ENCODE peak calls at places on chromosomes 13 and 19, in six cellular contexts. B is K562, N is HL-60, M is endodermal cell, E is psoas muscle, Y is HCT116. D is an unnamed sample.

GRCh38 chr13:24725379-24725778 is 38.6 kb upstream of the RNF17 start:
- DNase-seq in Y (no peak), B (no peak), E (no peak), N (no peak), M (no peak), D (no peak)

GRCh38 chr13:24863748-24864540 is 100.0 kb downstream of the RNF17 start:
- DNase-seq in Y (no peak), M (peak; percentile 49), N (no peak), E (no peak), B (peak; percentile 16), D (no peak)

GRCh38 chr13:23992722-23993438 is 95.6 kb upstream of the C1QTNF9B start:
- DNase-seq in Y (no peak), E (no peak), M (peak; percentile 13), B (no peak), N (no peak), D (no peak)

GRCh38 chr13:23858586-23858985 is 30.6 kb downstream of the MIPEP start:
- DNase-seq in N (no peak), B (no peak), M (no peak), E (no peak), Y (no peak), D (no peak)

GRCh38 chr19:55088543-55089265 is 13.0 kb downstream of the EPS8L1 start:
- DNase-seq in N (no peak), B (peak; percentile 86), M (peak; percentile 98), E (peak; percentile 80), Y (no peak), D (peak; percentile 61)

GRCh38 chr13:99261040-99261439 is 2.9 kb upstream of the GPR18 start:
- DNase-seq in N (no peak), M (no peak), Y (no peak), E (no peak), B (no peak), D (no peak)

GRCh38 chr19:48551437-48552302 is at the start of gene SULT2B1:
- DNase-seq in E (no peak), N (no peak), B (no peak), M (no peak), Y (no peak), D (no peak)

GRCh38 chr19:310141-310651 is 19.0 kb upstream of the PLPP2 start:
- DNase-seq in N (no peak), M (no peak), B (no peak), Y (no peak), E (no peak), D (no peak)

GRCh38 chr13:40233731-40234195 is 432.7 kb downstream of the FOXO1 start:
- DNase-seq in Y (no peak), M (no peak), N (no peak), B (no peak), E (peak; percentile 58), D (no peak)

GRCh38 chr19:33291623-33292534 is 10.5 kb downstream of the CEBPA start:
- DNase-seq in Y (no peak), M (no peak), E (no peak), B (no peak), N (no peak), D (no peak)

GRCh38 chr13:79936368-79937136 is 404.4 kb downstream of the SPRY2 start:
- DNase-seq in Y (no peak), M (no peak), N (no peak), B (no peak), E (no peak), D (peak; percentile 58)

GRCh38 chr13:36323951-36324566 is 22.1 kb downstream of the SPART start:
- DNase-seq in E (no peak), B (no peak), M (peak; percentile 67), N (no peak), Y (no peak), D (no peak)

GRCh38 chr19:3459322-3459881 is 20.9 kb downstream of the SMIM24 start:
- DNase-seq in N (no peak), M (peak; percentile 90), Y (no peak), B (peak; percentile 54), E (peak; percentile 88), D (no peak)

GRCh38 chr13:42947925-42948324 is 44.1 kb downstream of the EPSTI1 start:
- DNase-seq in B (no peak), N (no peak), M (peak; percentile 44), E (no peak), Y (no peak), D (no peak)

GRCh38 chr19:32012206-32012605 is 333.2 kb upstream of the ZNF507 start:
- DNase-seq in Y (no peak), B (no peak), M (peak; percentile 49), E (no peak), N (no peak), D (no peak)

GRCh38 chr13:97028441-97029299 is 34.4 kb upstream of the OXGR1 start:
- DNase-seq in N (no peak), B (peak; percentile 39), M (peak; percentile 80), E (peak; percentile 48), Y (peak; percentile 42), D (no peak)

GRCh38 chr19:37551123-37551993 is 43.2 kb downstream of the ZNF571 start:
- DNase-seq in N (peak; percentile 60), Y (no peak), M (peak; percentile 50), E (no peak), B (peak; percentile 63), D (no peak)

GRCh38 chr19:3474015-3474414 is 6.3 kb downstream of the SMIM24 start:
- DNase-seq in B (no peak), Y (no peak), N (no peak), M (no peak), E (no peak), D (no peak)

GRCh38 chr13:72284791-72285190 is 417.8 kb upstream of the DACH1 start:
- DNase-seq in N (no peak), E (no peak), M (no peak), B (no peak), Y (no peak), D (no peak)

GRCh38 chr19:10112037-10112751 is 701 bp downstream of the P2RY11 start:
- DNase-seq in E (no peak), M (no peak), Y (no peak), B (no peak), N (no peak), D (no peak)

GRCh38 chr19:29372461-29372860 is 153.3 kb upstream of the VSTM2B start:
- DNase-seq in M (peak; percentile 33), B (no peak), N (no peak), Y (no peak), E (no peak), D (no peak)

GRCh38 chr13:61188057-61188456 is 227.6 kb downstream of the PCDH20 start:
- DNase-seq in Y (no peak), N (no peak), E (no peak), M (no peak), B (no peak), D (no peak)

GRCh38 chr19:54173951-54174817 is 1.2 kb upstream of the TMC4 start:
- DNase-seq in N (no peak), Y (no peak), B (no peak), E (no peak), M (no peak), D (no peak)

GRCh38 chr13:66312312-66313087 is 917.6 kb downstream of the PCDH9 start:
- DNase-seq in M (no peak), B (no peak), E (no peak), Y (no peak), N (no peak), D (no peak)

GRCh38 chr13:86447479-86447878 is 648.3 kb upstream of the SLITRK6 start:
- DNase-seq in E (no peak), M (no peak), B (no peak), N (no peak), Y (no peak), D (no peak)

GRCh38 chr19:49956113-49956491 is 4.9 kb downstream of the SIGLEC11 start:
- DNase-seq in E (no peak), N (no peak), B (no peak), Y (no peak), M (no peak), D (no peak)

GRCh38 chr19:5632657-5633056 is 9.8 kb downstream of the SAFB start:
- DNase-seq in Y (no peak), E (no peak), N (no peak), M (no peak), B (no peak), D (no peak)

GRCh38 chr19:5635427-5635826 is 12.5 kb downstream of the SAFB start:
- DNase-seq in M (no peak), N (no peak), Y (no peak), E (no peak), B (no peak), D (no peak)

GRCh38 chr19:5628919-5629481 is 6.1 kb downstream of the SAFB start:
- DNase-seq in E (no peak), N (no peak), M (no peak), B (no peak), Y (no peak), D (no peak)

GRCh38 chr19:5631511-5632240 is 8.8 kb downstream of the SAFB start:
- DNase-seq in E (no peak), M (no peak), Y (no peak), B (no peak), N (no peak), D (no peak)

DNA sequence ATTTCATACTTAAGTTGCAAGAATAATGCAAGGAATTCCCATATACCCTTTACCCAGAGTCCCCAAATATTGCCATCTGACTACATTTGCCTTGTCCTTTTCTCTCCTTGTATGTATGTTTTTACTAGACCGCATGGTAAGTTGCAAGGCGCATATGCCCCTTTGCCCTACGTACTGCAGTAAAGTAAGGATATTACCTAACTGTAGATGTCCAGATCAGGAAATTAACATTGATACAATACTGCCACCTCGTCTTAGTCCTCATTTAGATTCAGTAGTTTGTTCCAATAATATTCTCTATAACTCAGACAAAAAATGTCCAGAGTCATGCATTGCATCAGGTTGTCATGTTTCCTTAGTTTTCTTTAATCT is 9.3 kb downstream of the SAFB start:
- DNase-seq in M (no peak), N (no peak), E (no peak), B (no peak), Y (no peak), D (no peak)
- H3K4me3 ChIP-seq in M (no peak overlapping the region), N (no peak overlapping the region), E (peak overlapping the region; percentile 8), B (no peak overlapping the region), Y (no peak overlapping the region), D (no peak overlapping the region)

GRCh38 chr13:113509989-113510388 is 19.5 kb upstream of the DCUN1D2 start:
- DNase-seq in B (no peak), E (no peak), Y (no peak), M (no peak), N (no peak), D (no peak)
- H3K27ac ChIP-seq in B (no peak overlapping the region), E (no peak overlapping the region), Y (no peak overlapping the region), M (no peak overlapping the region), N (no peak overlapping the region), D (no peak overlapping the region)

GRCh38 chr13:48068036-48068435 is 26.9 kb downstream of the MED4 start:
- DNase-seq in N (no peak), Y (no peak), E (no peak), B (no peak), M (no peak), D (no peak)
- TF ChIP-seq CTCF in N (no peak), Y (peak; percentile 22), E (no peak), B (no peak), M (peak; percentile 34), D (no peak)

GRCh38 chr13:37868691-37869505 is 674 bp downstream of the TRPC4 start:
- DNase-seq in E (no peak), Y (no peak), N (no peak), B (no peak), M (peak; percentile 76), D (no peak)
- H3K4me3 ChIP-seq in E (peak overlapping the region; percentile 58), Y (no peak overlapping the region), N (no peak overlapping the region), B (peak overlapping the region; percentile 26), M (peak overlapping the region; percentile 95), D (peak overlapping the region; percentile 22)

GRCh38 chr13:107459430-107459829 is 755.9 kb downstream of the LIG4 start:
- DNase-seq in B (no peak), M (no peak), E (no peak), Y (no peak), N (no peak), D (no peak)
- H3K27ac ChIP-seq in B (no peak overlapping the region), M (no peak overlapping the region), E (no peak overlapping the region), Y (no peak overlapping the region), N (no peak overlapping the region), D (no peak overlapping the region)

GRCh38 chr19:38849746-38850230 is at the start of gene HNRNPL:
- DNase-seq in B (peak; percentile 93), M (peak; percentile 99), N (no peak), E (peak; percentile 99), Y (no peak), D (no peak)
- TF ChIP-seq CTCF in B (peak; percentile 40), M (peak; percentile 70), N (no peak), E (peak; percentile 45), Y (peak; percentile 40), D (peak; percentile 41)

D was measured in RWPE2.